ENCODE peak calls at places on chromosomes 6 and 20, in six cellular contexts. I is GM20000; L is AG04449; C is tibial artery; A is CD4-positive, alpha-beta T cell; O is mesothelial cell of epicardium. G is an unnamed sample.

GRCh38 chr6:170106906-170107525 is 183.9 kb downstream of the DLL1 start:
- DNase-seq in I (no peak), L (no peak), C (peak), A (no peak), O (peak), G (no peak)

GRCh38 chr6:26053929-26054658 is 33.1 kb upstream of the HFE start:
- DNase-seq in I (no peak), L (no peak), C (no peak), A (no peak), O (no peak), G (no peak)

GRCh38 chr6:90544741-90545140 is 42.1 kb downstream of the MAP3K7 start:
- DNase-seq in I (no peak), L (no peak), C (no peak), A (no peak), O (no peak), G (no peak)

GRCh38 chr6:127186889-127187288 is 68.4 kb downstream of the RSPO3 start:
- DNase-seq in I (peak), L (no peak), C (peak), A (peak), O (no peak), G (no peak)

GRCh38 chr20:34709044-34709835 is 5.1 kb downstream of the TP53INP2 start:
- DNase-seq in I (peak), L (no peak), C (peak), A (peak), O (peak), G (peak)

GRCh38 chr6:122747573-122747972 is 31.9 kb upstream of the FABP7 start:
- DNase-seq in I (no peak), L (no peak), C (no peak), A (no peak), O (no peak), G (no peak)

GRCh38 chr20:17895641-17896246 is 72.8 kb downstream of the SNX5 start:
- DNase-seq in I (peak), L (no peak), C (peak), A (no peak), O (no peak), G (no peak)

GRCh38 chr20:57244627-57245214 is 21.7 kb downstream of the BMP7 start:
- DNase-seq in I (no peak), L (no peak), C (no peak), A (no peak), O (no peak), G (no peak)

GRCh38 chr6:103255132-103255531 is 1604.6 kb downstream of the HACE1 start:
- DNase-seq in I (no peak), L (no peak), C (no peak), A (no peak), O (no peak), G (no peak)

GRCh38 chr6:157893238-157893637 is 70.2 kb downstream of the SNX9 start:
- DNase-seq in I (no peak), L (no peak), C (no peak), A (peak), O (no peak), G (no peak)

GRCh38 chr20:58593880-58594473 is 57.1 kb upstream of the STX16 start:
- DNase-seq in I (no peak), L (no peak), C (no peak), A (no peak), O (no peak), G (no peak)

GRCh38 chr6:138036955-138037592 is 70.1 kb downstream of the PERP start:
- DNase-seq in I (no peak), L (no peak), C (no peak), A (no peak), O (no peak), G (no peak)

GRCh38 chr6:31383149-31383548 is 20.2 kb upstream of the MICA start:
- DNase-seq in I (no peak), L (no peak), C (no peak), A (no peak), O (no peak), G (no peak)

GRCh38 chr6:44237813-44238433 is 9.0 kb upstream of the HSP90AB1 start:
- DNase-seq in I (peak), L (no peak), C (peak), A (peak), O (peak), G (no peak)

GRCh38 chr6:16669227-16669626 is 92.0 kb downstream of the ATXN1 start:
- DNase-seq in I (no peak), L (no peak), C (no peak), A (peak), O (no peak), G (no peak)

GRCh38 chr20:64102647-64103354 is 4.6 kb downstream of the NPBWR2 start:
- DNase-seq in I (no peak), L (no peak), C (no peak), A (no peak), O (no peak), G (no peak)

GRCh38 chr6:158046201-158047119 is 64.8 kb downstream of the SYNJ2 start:
- DNase-seq in I (peak), L (no peak), C (no peak), A (no peak), O (no peak), G (no peak)

DNA sequence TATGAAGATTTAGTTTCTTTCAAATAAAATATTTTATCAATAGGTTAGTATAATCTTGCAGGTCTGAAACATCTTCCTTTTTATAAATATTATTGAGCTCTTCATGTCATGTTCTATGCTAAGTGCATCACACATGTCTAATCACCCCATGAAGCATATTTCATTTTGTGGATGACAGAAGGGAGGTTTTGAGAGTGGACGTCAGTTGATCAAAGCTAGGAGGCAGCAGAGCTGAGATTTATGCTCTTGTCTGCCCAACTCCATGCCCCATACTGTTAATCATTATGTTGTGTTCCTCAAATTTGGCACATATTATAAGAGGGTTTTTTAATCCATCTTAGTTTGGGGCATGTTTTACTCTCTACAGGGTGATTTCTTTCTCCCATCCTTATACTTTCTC is 22.7 kb downstream of the DSE start:
- DNase-seq in I (no peak), L (no peak), C (no peak), A (no peak), O (no peak), G (no peak)
- TF ChIP-seq CTCF in I (no peak), L (no peak), C (no peak), A (no peak), O (no peak), G (no peak)

GRCh38 chr20:348972-349841 is 2.3 kb downstream of the NRSN2 start:
- DNase-seq in I (no peak), L (no peak), C (no peak), A (no peak), O (no peak), G (no peak)
- TF ChIP-seq CTCF in I (no peak), L (no peak), C (no peak), A (no peak), O (no peak), G (no peak)

DNA sequence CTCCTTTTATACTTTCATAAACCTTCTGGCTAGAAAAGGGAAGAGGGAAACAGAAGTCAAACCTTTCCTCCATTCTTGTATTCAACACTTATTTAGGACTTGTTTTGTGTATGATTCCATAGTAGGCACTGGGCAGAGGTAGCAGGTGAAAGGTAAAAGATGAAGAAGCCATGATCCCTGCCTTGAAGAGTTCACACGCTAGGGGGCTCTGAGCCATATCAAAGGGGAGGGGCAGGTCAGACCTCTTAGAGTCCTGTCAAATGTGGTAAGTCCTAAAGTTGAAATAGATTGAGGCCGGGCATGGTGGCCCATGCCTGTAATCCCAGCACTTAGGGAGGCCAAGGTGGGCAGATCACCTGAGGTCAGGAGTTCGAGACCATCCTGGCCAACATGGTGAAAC is 85.5 kb downstream of the NDUFAF5 start:
- DNase-seq in I (no peak), L (no peak), C (no peak), A (no peak), O (no peak), G (no peak)
- TF ChIP-seq CTCF in I (no peak), L (no peak), C (no peak), A (no peak), O (no peak), G (no peak)

GRCh38 chr6:6688951-6689350 is 100.4 kb downstream of the LY86 start:
- DNase-seq in I (no peak), L (no peak), C (no peak), A (no peak), O (no peak), G (no peak)
- TF ChIP-seq CTCF in I (no peak), L (no peak), C (no peak), A (no peak), O (no peak), G (no peak)

GRCh38 chr6:1314617-1315016 is 2.7 kb downstream of the FOXQ1 start:
- DNase-seq in I (no peak), L (no peak), C (no peak), A (no peak), O (no peak), G (no peak)

GRCh38 chr6:1313364-1313754 is 1.5 kb downstream of the FOXQ1 start:
- DNase-seq in I (peak), L (no peak), C (no peak), A (no peak), O (no peak), G (no peak)

GRCh38 chr6:1315201-1315559 is 3.3 kb downstream of the FOXQ1 start:
- DNase-seq in I (peak), L (no peak), C (no peak), A (no peak), O (no peak), G (no peak)

GRCh38 chr6:1312444-1313363 is 806 bp downstream of the FOXQ1 start:
- DNase-seq in I (peak), L (no peak), C (no peak), A (no peak), O (no peak), G (no peak)

DNA sequence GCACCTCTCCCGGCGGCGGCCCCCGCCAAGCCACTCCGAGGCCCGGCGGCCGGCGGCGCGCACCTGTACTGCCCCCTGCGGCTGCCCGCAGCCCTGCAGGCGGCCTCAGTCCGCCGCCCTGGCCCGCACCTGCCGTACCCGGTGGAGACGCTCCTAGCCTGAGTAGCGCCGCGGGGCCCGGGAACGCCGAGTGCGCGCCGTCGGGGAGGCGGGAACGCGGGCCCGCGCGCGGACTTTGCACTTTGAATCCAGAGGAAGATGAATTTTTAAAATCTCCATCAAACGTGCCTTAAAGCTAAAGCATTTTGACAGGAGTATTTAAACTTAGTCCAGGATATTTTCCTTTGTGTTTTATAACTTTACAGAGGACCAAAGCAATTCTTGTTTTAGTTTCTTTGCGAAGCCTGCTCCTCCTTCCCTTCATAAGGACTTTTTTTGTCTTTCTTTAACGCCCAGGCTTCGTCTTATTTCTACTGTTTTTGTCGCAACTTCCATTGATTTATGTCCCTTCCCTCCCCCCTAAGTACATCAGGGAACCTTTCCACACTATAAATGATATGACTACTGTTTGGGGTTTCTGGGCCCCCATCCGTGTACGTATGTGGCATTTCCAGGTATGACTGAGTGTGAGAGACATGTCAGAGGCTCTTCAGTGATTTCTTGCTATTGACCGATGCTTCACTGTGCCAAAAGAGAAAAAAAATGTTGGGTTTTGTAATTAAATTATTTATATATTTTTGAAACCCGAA is 2.0 kb downstream of the FOXQ1 start:
- DNase-seq in I (peak), L (no peak), C (no peak), A (no peak), O (peak), G (no peak)
- TF ChIP-seq CTCF in I (no peak), L (peak), C (no peak), A (no peak), O (peak), G (peak)

DNA sequence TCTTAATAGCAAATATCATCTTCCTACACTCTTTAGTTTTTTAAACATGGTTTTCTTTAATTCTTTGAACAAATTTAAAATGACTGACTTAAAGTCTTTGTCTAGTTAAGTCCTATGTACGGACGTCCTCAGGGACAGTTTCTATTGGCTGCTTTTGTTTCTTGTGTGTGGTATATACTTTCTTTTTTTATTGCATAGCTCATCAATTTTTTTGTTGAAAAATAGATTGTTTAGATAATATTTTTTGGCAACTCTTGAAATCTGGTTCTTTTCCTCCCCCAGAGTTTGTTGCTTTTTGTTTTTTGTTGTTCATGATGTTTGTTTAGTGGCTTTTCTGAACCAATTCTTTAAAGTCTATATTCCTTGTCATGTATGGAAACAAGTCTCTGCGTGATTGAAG is 479.8 kb downstream of the PREX1 start:
- DNase-seq in I (no peak), L (no peak), C (no peak), A (no peak), O (no peak), G (no peak)
- TF ChIP-seq CTCF in I (no peak), L (no peak), C (no peak), A (no peak), O (no peak), G (no peak)

DNA sequence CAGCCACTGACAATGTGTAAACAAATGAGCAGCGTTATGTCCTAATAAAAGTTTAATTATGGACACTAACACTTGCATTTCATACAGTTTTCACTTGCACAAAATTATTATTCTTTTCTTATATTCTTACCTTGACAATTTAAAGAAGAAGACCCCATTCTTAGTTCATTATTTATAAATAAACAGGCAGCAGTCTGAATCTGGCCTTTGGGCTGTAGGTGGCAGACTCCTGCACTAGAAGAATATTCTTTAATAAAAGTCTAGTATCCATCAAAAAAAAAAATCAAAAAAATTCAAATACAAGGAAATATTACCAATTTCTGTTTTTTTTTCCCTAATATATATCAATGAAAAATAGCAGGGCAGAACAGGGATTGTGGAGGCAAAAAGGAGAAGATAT is 24.8 kb downstream of the PTCHD4 start:
- DNase-seq in I (no peak), L (no peak), C (no peak), A (no peak), O (no peak), G (no peak)
- TF ChIP-seq CTCF in I (no peak), L (no peak), C (no peak), A (no peak), O (no peak), G (no peak)

DNA sequence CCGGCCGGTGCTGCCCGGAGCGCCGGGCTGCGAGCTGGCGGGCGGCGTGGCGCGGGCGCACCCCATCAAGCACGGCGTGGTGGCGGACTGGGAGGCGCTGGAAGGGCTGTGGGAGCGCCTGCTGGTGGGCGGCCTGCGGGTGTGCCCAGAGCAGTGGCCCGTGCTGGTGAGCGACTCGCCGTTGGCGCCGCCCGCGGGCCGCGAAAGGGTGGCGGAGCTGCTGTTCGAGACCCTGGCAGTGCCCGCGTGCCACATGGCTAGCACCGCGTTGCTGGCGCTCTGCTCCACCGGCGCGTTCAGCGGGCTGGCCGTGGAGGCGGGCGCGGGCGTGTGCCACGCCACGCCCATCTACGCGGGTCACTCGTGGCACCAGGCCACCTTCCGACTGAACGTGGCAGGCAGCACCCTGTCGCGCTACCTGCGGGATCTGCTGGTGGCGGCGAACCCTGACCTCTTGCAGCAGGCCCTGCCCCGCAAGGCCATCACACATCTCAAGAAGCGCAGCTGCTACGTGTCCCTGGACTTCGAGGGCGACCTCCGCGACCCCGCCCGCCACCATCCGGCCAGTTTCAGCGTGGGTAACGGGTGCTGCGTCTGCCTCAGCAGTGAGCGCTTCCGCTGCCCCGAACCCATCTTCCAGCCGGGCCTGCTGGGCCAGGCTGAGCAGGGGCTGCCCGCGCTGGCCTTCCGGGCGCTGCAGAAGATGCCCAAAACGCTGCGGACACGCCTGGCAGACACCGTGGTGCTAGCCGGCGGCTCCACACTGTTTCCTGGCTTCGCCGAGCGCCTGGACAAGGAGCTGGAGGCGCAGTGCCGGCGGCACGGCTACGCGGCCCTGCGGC is 723 bp downstream of the ACTL10 start:
- DNase-seq in I (no peak), L (no peak), C (no peak), A (no peak), O (peak), G (no peak)
- TF ChIP-seq CTCF in I (no peak), L (no peak), C (peak), A (no peak), O (peak), G (no peak)

GRCh38 chr20:20130399-20130798 is 78.1 kb downstream of the CFAP61 start:
- DNase-seq in I (no peak), L (no peak), C (no peak), A (no peak), O (no peak), G (no peak)
- TF ChIP-seq CTCF in I (peak), L (no peak), C (no peak), A (no peak), O (no peak), G (no peak)

DNA sequence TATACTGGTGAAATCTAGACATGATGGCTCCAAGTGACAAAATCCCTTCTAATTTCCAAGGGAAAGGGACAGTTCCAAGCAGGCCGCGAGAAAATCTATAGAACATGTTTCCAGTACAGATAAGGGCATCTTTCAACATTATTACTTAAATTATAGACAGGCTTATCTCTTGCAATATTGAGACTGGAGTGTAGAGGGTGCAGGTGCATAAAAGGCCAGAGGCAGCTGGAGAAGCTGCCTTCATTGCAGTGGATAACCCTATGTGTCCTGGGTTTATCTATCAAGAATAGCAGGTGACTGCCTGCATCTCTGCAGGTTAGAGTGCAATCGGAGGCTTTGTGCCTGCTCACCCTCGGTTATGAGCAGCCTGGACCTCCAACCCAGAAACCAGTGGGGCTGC is 28.7 kb upstream of the ECI2 start:
- DNase-seq in I (no peak), L (no peak), C (no peak), A (no peak), O (no peak), G (no peak)
- TF ChIP-seq CTCF in I (no peak), L (no peak), C (no peak), A (no peak), O (no peak), G (no peak)

G was measured in AG09319.